ENCODE peak calls at places on chromosomes 5 and 9, in six cellular contexts. K is neuronal stem cell, Z is IMR-90, Q is mesenchymal stem cell, A is H1, F is mesendoderm. D is an unnamed sample.

GRCh38 chr9:134217431-134218210 is 53.3 kb upstream of the RNU6ATAC start:
- DNase-seq in K (no peak), Z (no peak), Q (no peak), A (no peak), F (peak), D (no peak)

GRCh38 chr5:136809382-136809781 is 444.0 kb upstream of the TRPC7 start:
- DNase-seq in K (no peak), Z (no peak), Q (peak), A (no peak), F (no peak), D (no peak)

GRCh38 chr5:159034083-159034824 is 65.5 kb downstream of the EBF1 start:
- DNase-seq in K (no peak), Z (no peak), Q (peak), A (no peak), F (peak), D (no peak)

GRCh38 chr9:109604788-109605187 is 106.7 kb upstream of the PTPN3 start:
- DNase-seq in K (no peak), Z (no peak), Q (no peak), A (no peak), F (no peak), D (peak)

GRCh38 chr5:160479926-160480325 is 58.3 kb downstream of the PTTG1 start:
- DNase-seq in K (no peak), Z (peak), Q (no peak), A (no peak), F (no peak), D (no peak)

GRCh38 chr9:105053209-105053652 is 125.3 kb upstream of the ABCA1 start:
- DNase-seq in K (no peak), Z (peak), Q (peak), A (no peak), F (no peak), D (peak)

GRCh38 chr9:98861881-98862501 is 54.5 kb downstream of the GALNT12 start:
- DNase-seq in K (no peak), Z (peak), Q (peak), A (no peak), F (no peak), D (peak)

GRCh38 chr5:52989025-52989780 is at the start of gene ITGA2:
- DNase-seq in K (peak), Z (peak), Q (peak), A (no peak), F (peak), D (peak)

GRCh38 chr5:124746916-124747769 is 704 bp upstream of the ZNF608 start:
- DNase-seq in K (peak), Z (peak), Q (peak), A (no peak), F (peak), D (peak)

GRCh38 chr5:119393746-119394145 is 37.9 kb downstream of the TNFAIP8 start:
- DNase-seq in K (no peak), Z (peak), Q (peak), A (no peak), F (no peak), D (peak)

GRCh38 chr5:83095163-83095972 is 18.0 kb downstream of the XRCC4 start:
- DNase-seq in K (no peak), Z (no peak), Q (no peak), A (no peak), F (no peak), D (no peak)

GRCh38 chr5:74643160-74643562 is 2.6 kb upstream of the ENC1 start:
- DNase-seq in K (no peak), Z (peak), Q (peak), A (no peak), F (peak), D (peak)

GRCh38 chr5:45279109-45279508 is 417.1 kb downstream of the HCN1 start:
- DNase-seq in K (no peak), Z (no peak), Q (no peak), A (no peak), F (peak), D (no peak)

GRCh38 chr5:151137067-151137825 is 20.3 kb downstream of the ANXA6 start:
- DNase-seq in K (no peak), Z (no peak), Q (no peak), A (no peak), F (no peak), D (no peak)

GRCh38 chr5:126003309-126003708 is 419.9 kb upstream of the GRAMD2B start:
- DNase-seq in K (no peak), Z (peak), Q (peak), A (no peak), F (no peak), D (no peak)

GRCh38 chr9:86434039-86434726 is 80.0 kb upstream of the TUT7 start:
- DNase-seq in K (peak), Z (peak), Q (peak), A (no peak), F (peak), D (peak)

GRCh38 chr9:128653941-128654340 is 2.7 kb downstream of the DYNC2I2 start:
- DNase-seq in K (no peak), Z (no peak), Q (no peak), A (no peak), F (no peak), D (no peak)

GRCh38 chr9:128656416-128657343 is at the start of gene DYNC2I2:
- DNase-seq in K (peak), Z (peak), Q (peak), A (peak), F (peak), D (peak)

GRCh38 chr9:128657344-128657704 is 677 bp upstream of the DYNC2I2 start:
- DNase-seq in K (no peak), Z (no peak), Q (no peak), A (no peak), F (no peak), D (no peak)

GRCh38 chr9:128654481-128654880 is 2.2 kb downstream of the DYNC2I2 start:
- DNase-seq in K (no peak), Z (no peak), Q (no peak), A (no peak), F (no peak), D (no peak)

DNA sequence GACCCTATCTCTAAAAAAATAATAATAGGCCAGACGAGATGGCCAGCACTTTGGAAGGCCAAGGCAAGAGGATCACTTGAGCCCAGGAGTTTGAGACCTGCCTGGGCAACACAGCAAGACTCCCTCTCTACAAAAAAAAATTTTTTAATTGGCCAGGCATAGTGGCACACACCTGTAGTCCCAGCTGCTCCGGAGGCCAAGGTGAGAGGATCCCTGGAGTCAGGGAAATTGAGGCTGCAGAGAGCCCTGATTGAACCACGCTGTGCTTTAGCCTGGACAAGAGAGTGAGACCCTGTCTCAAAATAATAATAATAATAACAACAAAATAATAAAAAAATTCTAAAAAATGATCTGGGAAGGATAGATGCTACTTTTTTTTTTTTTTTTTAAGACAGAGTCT is 1.1 kb upstream of the DYNC2I2 start:
- DNase-seq in K (no peak), Z (no peak), Q (no peak), A (no peak), F (no peak), D (no peak)
- H3K4me3 ChIP-seq in K (no peak), Z (no peak), Q (no peak), A (no peak), F (no peak), D (no peak)

DNA sequence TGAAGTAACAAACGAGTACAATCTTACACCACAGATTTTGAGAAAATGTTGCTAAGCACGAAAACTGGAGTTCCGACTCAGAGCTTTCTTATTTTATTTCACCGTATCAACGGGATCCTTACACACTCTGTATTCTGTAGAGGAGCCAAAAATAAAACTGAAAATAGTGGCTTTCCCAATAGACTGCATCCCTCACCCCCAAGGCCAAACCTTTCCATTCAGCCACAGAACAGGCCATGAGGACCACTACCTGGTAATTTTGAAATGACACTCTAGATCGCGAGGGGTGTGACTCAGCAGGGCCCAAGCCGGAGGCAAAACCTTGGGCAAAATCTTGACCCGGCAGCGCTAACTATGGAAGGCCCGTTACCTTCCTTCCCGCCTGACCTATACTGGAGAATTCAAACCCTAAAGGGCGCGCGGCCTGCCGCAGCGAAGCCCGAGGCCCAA is 432 bp downstream of the HSPA9 start:
- DNase-seq in K (no peak), Z (peak), Q (no peak), A (no peak), F (no peak), D (peak)
- H2BK120ac ChIP-seq in K (no peak), Z (peak), Q (peak), A (no peak), F (no peak), D (peak)

DNA sequence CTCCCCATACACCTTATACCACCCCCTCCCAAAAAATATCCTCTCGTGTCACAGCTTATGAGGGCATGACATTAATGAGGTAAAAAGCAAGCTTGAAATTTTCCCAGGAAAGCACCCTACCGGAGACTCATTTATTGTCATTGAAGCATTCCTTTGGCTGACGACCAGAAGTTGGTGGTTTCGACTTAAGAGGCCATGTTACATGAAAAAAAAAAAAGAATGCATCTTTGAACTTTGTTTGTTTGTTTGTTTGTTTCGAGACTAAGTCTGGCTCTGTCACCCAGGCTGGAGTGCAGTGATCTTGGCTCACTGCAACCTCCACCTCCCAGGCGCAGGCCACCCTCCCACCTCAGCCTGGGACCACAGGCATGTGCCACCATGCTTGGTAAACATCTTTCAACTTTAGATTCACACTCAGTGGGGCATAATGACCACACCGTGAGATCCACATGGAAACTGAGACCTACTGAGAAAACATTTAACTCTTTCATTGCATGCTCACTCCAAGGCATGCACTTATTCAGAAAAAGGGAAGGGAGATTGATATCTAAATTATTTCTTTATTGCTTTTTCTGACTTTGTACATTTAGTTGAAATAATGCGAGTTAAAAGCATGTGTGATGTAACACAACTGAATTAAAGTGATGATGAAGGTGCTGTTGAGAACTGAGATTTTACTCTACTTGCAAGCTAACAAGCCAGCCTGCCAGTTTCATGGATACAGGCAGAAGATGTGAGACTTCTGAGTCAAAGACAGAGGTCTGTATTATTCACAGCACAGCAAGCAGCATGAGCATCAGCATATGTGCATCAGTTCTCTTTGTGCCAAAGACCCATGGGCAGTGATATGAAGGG is 5.1 kb upstream of the RAB14 start:
- DNase-seq in K (no peak), Z (peak), Q (peak), A (no peak), F (no peak), D (no peak)
- H3K4me3 ChIP-seq in K (no peak), Z (no peak), Q (no peak), A (no peak), F (no peak), D (no peak)

DNA sequence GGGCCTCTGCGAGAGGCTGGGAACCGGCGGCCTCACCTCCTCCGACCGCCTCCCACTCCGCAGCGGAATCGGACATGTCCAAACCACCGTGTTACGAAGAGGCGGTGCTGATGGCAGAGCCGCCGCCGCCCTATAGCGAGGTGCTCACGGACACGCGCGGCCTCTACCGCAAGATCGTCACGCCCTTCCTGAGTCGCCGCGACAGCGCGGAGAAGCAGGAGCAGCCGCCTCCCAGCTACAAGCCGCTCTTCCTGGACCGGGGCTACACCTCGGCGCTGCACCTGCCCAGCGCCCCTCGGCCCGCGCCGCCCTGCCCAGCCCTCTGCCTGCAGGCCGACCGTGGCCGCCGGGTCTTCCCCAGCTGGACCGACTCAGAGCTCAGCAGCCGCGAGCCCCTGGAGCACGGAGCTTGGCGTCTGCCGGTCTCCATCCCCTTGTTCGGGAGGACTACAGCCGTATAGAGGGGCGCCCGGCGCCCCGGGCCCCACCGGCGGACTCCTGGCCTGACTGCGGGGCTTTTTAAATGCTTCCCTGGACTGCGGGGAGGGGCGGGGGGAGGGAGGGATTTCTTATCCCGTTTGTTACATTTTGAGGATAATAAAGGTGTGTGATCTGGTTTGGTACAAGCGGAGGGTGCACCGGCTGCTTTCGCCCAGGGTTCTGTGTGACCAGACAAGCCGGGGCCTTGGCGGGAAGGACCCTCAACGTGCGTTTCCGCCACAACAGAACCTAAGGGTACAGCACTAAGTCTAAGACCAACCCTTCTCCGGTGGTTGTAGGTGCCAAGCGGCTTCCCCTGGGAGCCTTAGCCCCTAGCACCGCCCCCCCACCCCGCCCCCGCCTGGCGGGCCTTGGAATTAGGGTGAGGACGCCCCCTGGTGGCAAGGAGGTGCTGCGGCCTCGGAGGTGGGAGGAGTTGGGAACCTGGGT is 9.3 kb downstream of the PRR7 start:
- DNase-seq in K (peak), Z (peak), Q (peak), A (peak), F (peak), D (peak)
- H2BK120ac ChIP-seq in K (peak), Z (no peak), Q (no peak), A (no peak), F (no peak), D (no peak)

GRCh38 chr5:178122346-178122745 is 8.5 kb upstream of the RMND5B start:
- DNase-seq in K (no peak), Z (no peak), Q (no peak), A (no peak), F (no peak), D (no peak)

GRCh38 chr5:178120661-178121357 is 7.5 kb downstream of the N4BP3 start:
- DNase-seq in K (no peak), Z (peak), Q (peak), A (peak), F (peak), D (no peak)

GRCh38 chr5:178123094-178123986 is 7.5 kb upstream of the RMND5B start:
- DNase-seq in K (no peak), Z (no peak), Q (no peak), A (no peak), F (no peak), D (no peak)

GRCh38 chr5:178119915-178120660 is 6.8 kb downstream of the N4BP3 start:
- DNase-seq in K (no peak), Z (no peak), Q (no peak), A (no peak), F (no peak), D (no peak)

DNA sequence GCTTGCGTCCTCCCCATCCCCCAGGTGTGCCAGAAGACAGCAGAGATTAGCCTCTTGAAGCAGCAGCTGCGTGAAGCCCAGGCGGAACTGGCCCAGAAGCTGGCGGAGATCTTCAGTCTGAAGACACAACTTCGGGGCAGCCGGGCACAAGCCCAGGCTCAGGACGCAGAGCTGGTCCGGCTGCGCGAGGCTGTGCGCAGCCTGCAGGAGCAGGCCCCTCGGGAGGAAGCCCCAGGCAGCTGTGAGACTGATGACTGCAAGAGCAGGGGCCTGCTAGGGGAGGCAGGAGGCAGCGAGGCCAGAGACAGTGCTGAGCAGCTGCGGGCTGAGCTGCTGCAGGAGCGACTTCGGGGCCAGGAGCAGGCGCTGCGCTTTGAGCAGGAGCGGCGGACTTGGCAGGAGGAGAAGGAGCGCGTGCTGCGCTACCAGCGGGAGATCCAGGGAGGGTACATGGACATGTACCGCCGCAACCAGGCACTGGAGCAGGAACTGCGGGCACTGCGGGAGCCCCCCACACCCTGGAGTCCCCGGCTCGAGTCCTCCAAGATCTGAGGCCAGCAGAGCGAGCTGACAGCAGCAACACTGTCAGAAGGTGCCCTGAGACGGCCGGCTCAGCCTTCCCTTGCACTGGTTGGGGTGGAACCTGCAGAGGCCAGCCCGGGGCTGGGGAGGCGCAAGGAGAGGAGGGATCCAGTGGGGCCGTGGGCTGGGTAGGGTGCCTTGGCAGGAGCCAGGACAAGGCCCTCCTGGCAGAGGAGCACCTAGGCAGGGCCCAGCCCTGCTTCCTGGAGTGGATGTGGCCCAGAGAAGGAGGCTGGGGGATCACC is 8.3 kb downstream of the N4BP3 start:
- DNase-seq in K (no peak), Z (no peak), Q (no peak), A (no peak), F (no peak), D (no peak)
- H3K4me3 ChIP-seq in K (no peak), Z (no peak), Q (peak), A (no peak), F (no peak), D (no peak)

GRCh38 chr9:92177591-92177990 is 62.4 kb upstream of the SPTLC1 start:
- DNase-seq in K (no peak), Z (no peak), Q (no peak), A (no peak), F (no peak), D (no peak)
- H2BK120ac ChIP-seq in K (no peak), Z (peak), Q (no peak), A (no peak), F (no peak), D (no peak)

DNA sequence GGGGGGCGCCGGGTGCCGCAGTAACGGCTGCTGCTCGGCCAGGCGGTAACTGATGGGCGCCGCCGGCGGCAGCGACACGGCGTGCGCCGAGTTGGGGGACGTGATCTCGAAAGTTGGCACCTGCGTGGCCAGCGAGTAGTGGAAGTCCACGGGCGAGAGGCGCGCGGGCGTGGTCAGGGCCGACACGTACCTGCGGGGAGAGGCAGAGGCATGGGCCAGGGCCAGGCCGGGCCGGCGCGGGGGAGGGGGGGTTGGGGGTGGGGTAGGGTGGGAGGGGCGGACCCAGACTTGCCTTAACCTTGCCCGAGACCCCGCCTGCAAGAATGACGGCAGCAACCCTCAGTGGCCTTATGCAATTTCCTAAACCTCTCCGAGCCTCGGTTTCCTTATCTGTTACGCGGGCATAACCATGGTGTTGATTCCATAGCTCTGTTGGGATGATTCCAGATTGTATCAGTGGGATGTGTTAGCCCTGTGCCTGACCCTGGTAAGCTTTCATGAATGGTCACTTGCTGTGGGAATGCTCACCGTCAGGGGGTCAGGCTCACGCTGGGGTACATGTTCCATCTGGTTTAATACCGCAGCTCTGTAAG is 53.0 kb downstream of the PSD2 start:
- DNase-seq in K (no peak), Z (no peak), Q (no peak), A (no peak), F (peak), D (no peak)
- H3K4me3 ChIP-seq in K (peak), Z (no peak), Q (peak), A (peak), F (peak), D (peak)

GRCh38 chr5:96714951-96715451 is 52.8 kb downstream of the CAST start:
- DNase-seq in K (peak), Z (peak), Q (peak), A (no peak), F (peak), D (peak)
- H2BK120ac ChIP-seq in K (no peak), Z (no peak), Q (no peak), A (no peak), F (no peak), D (no peak)

GRCh38 chr9:113687107-113687679 is 188.9 kb upstream of the ZNF618 start:
- DNase-seq in K (no peak), Z (no peak), Q (no peak), A (no peak), F (no peak), D (no peak)
- H3K4me3 ChIP-seq in K (no peak), Z (no peak), Q (no peak), A (peak), F (peak), D (no peak)

GRCh38 chr5:73487815-73488214 is 10.4 kb upstream of the BTF3 start:
- DNase-seq in K (no peak), Z (no peak), Q (no peak), A (no peak), F (peak), D (peak)
- H2BK120ac ChIP-seq in K (no peak), Z (no peak), Q (no peak), A (peak), F (no peak), D (no peak)